ENCODE peak calls at places on chromosomes 5 and 9, in six cellular contexts. One of them, this sample, is unnamed.

GRCh38 chr5:102583663-102584062 is 84.9 kb upstream of the SLCO6A1 start:
- DNase-seq in RCC 7860: no peak
- DNase-seq in cerebellar cortex: peak
- DNase-seq in ELF-1: no peak
- DNase-seq in NCI-H2081: peak
- DNase-seq in posterior vena cava: no peak
- DNase-seq in this sample: no peak

GRCh38 chr9:90915693-90916092 is 114.1 kb downstream of the SYK start:
- DNase-seq in NCI-H2081: peak
- DNase-seq in RCC 7860: no peak
- DNase-seq in posterior vena cava: no peak
- DNase-seq in ELF-1: peak
- DNase-seq in cerebellar cortex: no peak
- DNase-seq in this sample: no peak

GRCh38 chr5:45385321-45386058 is 310.7 kb downstream of the HCN1 start:
- DNase-seq in posterior vena cava: no peak
- DNase-seq in cerebellar cortex: no peak
- DNase-seq in ELF-1: no peak
- DNase-seq in RCC 7860: peak
- DNase-seq in NCI-H2081: no peak
- DNase-seq in this sample: peak

GRCh38 chr9:124741681-124742080 is 29.4 kb downstream of the NR6A1 start:
- DNase-seq in NCI-H2081: no peak
- DNase-seq in posterior vena cava: no peak
- DNase-seq in RCC 7860: no peak
- DNase-seq in cerebellar cortex: no peak
- DNase-seq in ELF-1: no peak
- DNase-seq in this sample: no peak

GRCh38 chr5:1781726-1782384 is 17.8 kb downstream of the MRPL36 start:
- DNase-seq in ELF-1: no peak
- DNase-seq in RCC 7860: no peak
- DNase-seq in posterior vena cava: peak
- DNase-seq in cerebellar cortex: no peak
- DNase-seq in NCI-H2081: no peak
- DNase-seq in this sample: no peak

GRCh38 chr5:113230711-113231652 is 203.8 kb downstream of the TSSK1B start:
- DNase-seq in ELF-1: no peak
- DNase-seq in NCI-H2081: no peak
- DNase-seq in RCC 7860: peak
- DNase-seq in cerebellar cortex: no peak
- DNase-seq in posterior vena cava: no peak
- DNase-seq in this sample: no peak

GRCh38 chr9:128412120-128412790 is 8.4 kb upstream of the CERCAM start:
- DNase-seq in RCC 7860: no peak
- DNase-seq in ELF-1: peak
- DNase-seq in NCI-H2081: peak
- DNase-seq in cerebellar cortex: peak
- DNase-seq in posterior vena cava: no peak
- DNase-seq in this sample: no peak

GRCh38 chr9:42388146-42388690 is 204.8 kb downstream of the SPATA31A6 start:
- DNase-seq in posterior vena cava: no peak
- DNase-seq in NCI-H2081: no peak
- DNase-seq in RCC 7860: no peak
- DNase-seq in ELF-1: no peak
- DNase-seq in cerebellar cortex: no peak
- DNase-seq in this sample: no peak

GRCh38 chr5:109256486-109256885 is 153.3 kb downstream of the PJA2 start:
- DNase-seq in NCI-H2081: no peak
- DNase-seq in posterior vena cava: no peak
- DNase-seq in RCC 7860: no peak
- DNase-seq in ELF-1: no peak
- DNase-seq in cerebellar cortex: no peak
- DNase-seq in this sample: peak

GRCh38 chr9:88462191-88462590 is 72.8 kb upstream of the NXNL2 start:
- DNase-seq in posterior vena cava: no peak
- DNase-seq in RCC 7860: no peak
- DNase-seq in ELF-1: no peak
- DNase-seq in NCI-H2081: no peak
- DNase-seq in cerebellar cortex: no peak
- DNase-seq in this sample: no peak

GRCh38 chr9:32525506-32525905 is 490 bp downstream of the RIGI start:
- DNase-seq in posterior vena cava: no peak
- DNase-seq in cerebellar cortex: peak
- DNase-seq in NCI-H2081: peak
- DNase-seq in ELF-1: no peak
- DNase-seq in RCC 7860: no peak
- DNase-seq in this sample: no peak

GRCh38 chr5:138712324-138712723 is 40.9 kb upstream of the CTNNA1 start:
- DNase-seq in NCI-H2081: no peak
- DNase-seq in ELF-1: no peak
- DNase-seq in cerebellar cortex: no peak
- DNase-seq in posterior vena cava: no peak
- DNase-seq in RCC 7860: no peak
- DNase-seq in this sample: no peak

GRCh38 chr5:5154733-5155132 is 14.6 kb downstream of the ADAMTS16 start:
- DNase-seq in RCC 7860: no peak
- DNase-seq in cerebellar cortex: no peak
- DNase-seq in posterior vena cava: no peak
- DNase-seq in NCI-H2081: no peak
- DNase-seq in ELF-1: no peak
- DNase-seq in this sample: no peak

This sample was measured in pulmonary artery endothelial cell.